ENCODE peak calls at places on chromosome 5, in seven cellular contexts. One of them, this sample, is unnamed.

GRCh38 chr5:65535529-65535987 is 27.4 kb downstream of the CENPK start:
- DNase-seq in colonic mucosa: peak; percentile 31
- DNase-seq in T-helper 17 cell: no peak
- DNase-seq in left lung: no peak
- DNase-seq in iPS-NIHi11: no peak
- DNase-seq in RPMI8226: no peak
- DNase-seq in GM03348: no peak
- DNase-seq in this sample: no peak

GRCh38 chr5:100623719-100624118 is 88.5 kb downstream of the FAM174A start:
- DNase-seq in T-helper 17 cell: no peak
- DNase-seq in iPS-NIHi11: no peak
- DNase-seq in GM03348: peak; percentile 31
- DNase-seq in left lung: no peak
- DNase-seq in colonic mucosa: no peak
- DNase-seq in RPMI8226: peak; percentile 60
- DNase-seq in this sample: no peak

GRCh38 chr5:157476699-157477408 is 16.8 kb downstream of the NIPAL4 start:
- DNase-seq in left lung: no peak
- DNase-seq in colonic mucosa: peak; percentile 45
- DNase-seq in iPS-NIHi11: peak; percentile 82
- DNase-seq in GM03348: peak; percentile 83
- DNase-seq in RPMI8226: peak; percentile 69
- DNase-seq in T-helper 17 cell: no peak
- DNase-seq in this sample: peak; percentile 71

GRCh38 chr5:17912794-17913193 is 278.5 kb downstream of the TAF11L14 start:
- DNase-seq in GM03348: no peak
- DNase-seq in left lung: no peak
- DNase-seq in colonic mucosa: no peak
- DNase-seq in iPS-NIHi11: no peak
- DNase-seq in RPMI8226: no peak
- DNase-seq in T-helper 17 cell: no peak
- DNase-seq in this sample: no peak

GRCh38 chr5:163727028-163727427 is 221.6 kb downstream of the MAT2B start:
- DNase-seq in T-helper 17 cell: no peak
- DNase-seq in RPMI8226: peak; percentile 23
- DNase-seq in GM03348: no peak
- DNase-seq in iPS-NIHi11: no peak
- DNase-seq in colonic mucosa: peak; percentile 29
- DNase-seq in left lung: no peak
- DNase-seq in this sample: no peak

GRCh38 chr5:591746-592145 is 20.4 kb upstream of the CEP72 start:
- DNase-seq in RPMI8226: no peak
- DNase-seq in colonic mucosa: no peak
- DNase-seq in iPS-NIHi11: no peak
- DNase-seq in GM03348: no peak
- DNase-seq in left lung: no peak
- DNase-seq in T-helper 17 cell: no peak
- DNase-seq in this sample: no peak

GRCh38 chr5:179139936-179140235 is 79.7 kb downstream of the ZNF354C start:
- DNase-seq in iPS-NIHi11: no peak
- DNase-seq in T-helper 17 cell: no peak
- DNase-seq in GM03348: no peak
- DNase-seq in left lung: peak; percentile 61
- DNase-seq in RPMI8226: no peak
- DNase-seq in colonic mucosa: no peak
- DNase-seq in this sample: no peak

GRCh38 chr5:10801931-10802674 is 41.1 kb upstream of the DAP start:
- DNase-seq in colonic mucosa: no peak
- DNase-seq in left lung: no peak
- DNase-seq in GM03348: no peak
- DNase-seq in T-helper 17 cell: no peak
- DNase-seq in iPS-NIHi11: peak; percentile 44
- DNase-seq in RPMI8226: peak; percentile 89
- DNase-seq in this sample: peak; percentile 53

GRCh38 chr5:82418608-82418950 is 140.4 kb upstream of the RPS23 start:
- DNase-seq in RPMI8226: no peak
- DNase-seq in iPS-NIHi11: no peak
- DNase-seq in left lung: no peak
- DNase-seq in T-helper 17 cell: no peak
- DNase-seq in colonic mucosa: no peak
- DNase-seq in GM03348: no peak
- DNase-seq in this sample: no peak

GRCh38 chr5:78490709-78491485 is 130.5 kb downstream of the SCAMP1 start:
- DNase-seq in GM03348: no peak
- DNase-seq in RPMI8226: no peak
- DNase-seq in left lung: no peak
- DNase-seq in iPS-NIHi11: no peak
- DNase-seq in T-helper 17 cell: no peak
- DNase-seq in colonic mucosa: no peak
- DNase-seq in this sample: no peak

GRCh38 chr5:96823900-96824351 is 16.2 kb upstream of the ERAP1 start:
- DNase-seq in iPS-NIHi11: no peak
- DNase-seq in left lung: no peak
- DNase-seq in colonic mucosa: no peak
- DNase-seq in T-helper 17 cell: no peak
- DNase-seq in RPMI8226: no peak
- DNase-seq in GM03348: peak; percentile 46
- DNase-seq in this sample: no peak

GRCh38 chr5:62521319-62521718 is 57.3 kb upstream of the LRRC70 start:
- DNase-seq in iPS-NIHi11: no peak
- DNase-seq in left lung: no peak
- DNase-seq in colonic mucosa: no peak
- DNase-seq in T-helper 17 cell: no peak
- DNase-seq in GM03348: no peak
- DNase-seq in RPMI8226: peak; percentile 30
- DNase-seq in this sample: no peak

GRCh38 chr5:14097998-14098471 is 45.1 kb upstream of the TRIO start:
- DNase-seq in colonic mucosa: no peak
- DNase-seq in RPMI8226: no peak
- DNase-seq in left lung: no peak
- DNase-seq in T-helper 17 cell: no peak
- DNase-seq in GM03348: peak; percentile 38
- DNase-seq in iPS-NIHi11: no peak
- DNase-seq in this sample: no peak

GRCh38 chr5:142982821-142983200 is 212.6 kb downstream of the ARHGAP26 start:
- DNase-seq in RPMI8226: peak; percentile 23
- DNase-seq in colonic mucosa: no peak
- DNase-seq in left lung: no peak
- DNase-seq in GM03348: no peak
- DNase-seq in iPS-NIHi11: peak; percentile 64
- DNase-seq in T-helper 17 cell: no peak
- DNase-seq in this sample: peak; percentile 49

GRCh38 chr5:137069358-137069757 is 429.8 kb downstream of the SPOCK1 start:
- DNase-seq in T-helper 17 cell: no peak
- DNase-seq in iPS-NIHi11: no peak
- DNase-seq in left lung: no peak
- DNase-seq in RPMI8226: no peak
- DNase-seq in colonic mucosa: no peak
- DNase-seq in GM03348: no peak
- DNase-seq in this sample: no peak

GRCh38 chr5:96331681-96332361 is 101.2 kb downstream of the PCSK1 start:
- DNase-seq in colonic mucosa: no peak
- DNase-seq in iPS-NIHi11: no peak
- DNase-seq in left lung: no peak
- DNase-seq in T-helper 17 cell: no peak
- DNase-seq in GM03348: no peak
- DNase-seq in RPMI8226: no peak
- DNase-seq in this sample: no peak

GRCh38 chr5:94021246-94021645 is 279.8 kb upstream of the POU5F2 start:
- DNase-seq in left lung: no peak
- DNase-seq in T-helper 17 cell: no peak
- DNase-seq in GM03348: peak; percentile 23
- DNase-seq in iPS-NIHi11: peak; percentile 21
- DNase-seq in colonic mucosa: peak; percentile 24
- DNase-seq in RPMI8226: no peak
- DNase-seq in this sample: no peak

GRCh38 chr5:142826093-142826492 is 55.9 kb downstream of the ARHGAP26 start:
- DNase-seq in left lung: no peak
- DNase-seq in RPMI8226: no peak
- DNase-seq in iPS-NIHi11: no peak
- DNase-seq in GM03348: no peak
- DNase-seq in T-helper 17 cell: no peak
- DNase-seq in colonic mucosa: no peak
- DNase-seq in this sample: no peak

GRCh38 chr5:135462304-135462703 is 10.2 kb upstream of the TIFAB start:
- DNase-seq in GM03348: peak; percentile 62
- DNase-seq in iPS-NIHi11: peak; percentile 88
- DNase-seq in left lung: no peak
- DNase-seq in colonic mucosa: peak; percentile 51
- DNase-seq in T-helper 17 cell: no peak
- DNase-seq in RPMI8226: peak; percentile 90
- DNase-seq in this sample: peak; percentile 90

GRCh38 chr5:163401271-163401670 is 36.1 kb upstream of the CCNG1 start:
- DNase-seq in left lung: no peak
- DNase-seq in GM03348: no peak
- DNase-seq in T-helper 17 cell: no peak
- DNase-seq in colonic mucosa: no peak
- DNase-seq in RPMI8226: no peak
- DNase-seq in iPS-NIHi11: no peak
- DNase-seq in this sample: no peak

GRCh38 chr5:59559847-59560246 is 333.7 kb downstream of the PDE4D start:
- DNase-seq in T-helper 17 cell: no peak
- DNase-seq in GM03348: no peak
- DNase-seq in left lung: no peak
- DNase-seq in iPS-NIHi11: no peak
- DNase-seq in RPMI8226: no peak
- DNase-seq in colonic mucosa: no peak
- DNase-seq in this sample: no peak

GRCh38 chr5:172437445-172438303 is 16.7 kb downstream of the SH3PXD2B start:
- DNase-seq in T-helper 17 cell: no peak
- DNase-seq in iPS-NIHi11: no peak
- DNase-seq in RPMI8226: peak; percentile 89
- DNase-seq in left lung: peak; percentile 82
- DNase-seq in GM03348: peak; percentile 42
- DNase-seq in colonic mucosa: peak; percentile 45
- DNase-seq in this sample: no peak

GRCh38 chr5:111676926-111677415 is 80.0 kb downstream of the NREP start:
- DNase-seq in iPS-NIHi11: no peak
- DNase-seq in GM03348: peak; percentile 18
- DNase-seq in T-helper 17 cell: no peak
- DNase-seq in RPMI8226: no peak
- DNase-seq in colonic mucosa: no peak
- DNase-seq in left lung: no peak
- DNase-seq in this sample: no peak

GRCh38 chr5:74685979-74686631 is 1.1 kb downstream of the HEXB start:
- DNase-seq in iPS-NIHi11: peak; percentile 19
- DNase-seq in colonic mucosa: peak; percentile 32
- DNase-seq in left lung: no peak
- DNase-seq in RPMI8226: peak; percentile 30
- DNase-seq in GM03348: no peak
- DNase-seq in T-helper 17 cell: no peak
- DNase-seq in this sample: no peak

GRCh38 chr5:65769539-65769938 is 47.5 kb downstream of the NLN start:
- DNase-seq in T-helper 17 cell: no peak
- DNase-seq in left lung: no peak
- DNase-seq in GM03348: peak; percentile 74
- DNase-seq in RPMI8226: no peak
- DNase-seq in iPS-NIHi11: no peak
- DNase-seq in colonic mucosa: no peak
- DNase-seq in this sample: no peak

GRCh38 chr5:106530150-106530549 is 1140.6 kb downstream of the EFNA5 start:
- DNase-seq in iPS-NIHi11: no peak
- DNase-seq in RPMI8226: no peak
- DNase-seq in colonic mucosa: no peak
- DNase-seq in GM03348: no peak
- DNase-seq in T-helper 17 cell: no peak
- DNase-seq in left lung: no peak
- DNase-seq in this sample: no peak

GRCh38 chr5:160087244-160087643 is 32.0 kb downstream of the PWWP2A start:
- DNase-seq in iPS-NIHi11: no peak
- DNase-seq in left lung: no peak
- DNase-seq in T-helper 17 cell: no peak
- DNase-seq in GM03348: no peak
- DNase-seq in colonic mucosa: no peak
- DNase-seq in RPMI8226: no peak
- DNase-seq in this sample: no peak

GRCh38 chr5:179763215-179763945 is 30.4 kb upstream of the LTC4S start:
- DNase-seq in colonic mucosa: peak; percentile 79
- DNase-seq in RPMI8226: peak; percentile 69
- DNase-seq in T-helper 17 cell: peak; percentile 20
- DNase-seq in iPS-NIHi11: peak; percentile 81
- DNase-seq in GM03348: peak; percentile 81
- DNase-seq in left lung: peak; percentile 23
- DNase-seq in this sample: peak; percentile 90

GRCh38 chr5:100694100-100694499 is 158.9 kb downstream of the FAM174A start:
- DNase-seq in colonic mucosa: no peak
- DNase-seq in RPMI8226: no peak
- DNase-seq in left lung: no peak
- DNase-seq in GM03348: no peak
- DNase-seq in T-helper 17 cell: no peak
- DNase-seq in iPS-NIHi11: no peak
- DNase-seq in this sample: no peak

GRCh38 chr5:138603521-138603920 is 28.3 kb upstream of the HSPA9 start:
- DNase-seq in T-helper 17 cell: no peak
- DNase-seq in RPMI8226: no peak
- DNase-seq in GM03348: peak; percentile 30
- DNase-seq in iPS-NIHi11: no peak
- DNase-seq in left lung: no peak
- DNase-seq in colonic mucosa: no peak
- DNase-seq in this sample: no peak

GRCh38 chr5:133048993-133049725 is 2.7 kb upstream of the HSPA4 start:
- DNase-seq in T-helper 17 cell: no peak
- DNase-seq in left lung: no peak
- DNase-seq in colonic mucosa: no peak
- DNase-seq in GM03348: no peak
- DNase-seq in RPMI8226: no peak
- DNase-seq in iPS-NIHi11: no peak
- DNase-seq in this sample: no peak

GRCh38 chr5:145943674-145944121 is 7.3 kb downstream of the SH3RF2 start:
- DNase-seq in left lung: no peak
- DNase-seq in iPS-NIHi11: no peak
- DNase-seq in colonic mucosa: peak; percentile 61
- DNase-seq in GM03348: no peak
- DNase-seq in RPMI8226: peak; percentile 97
- DNase-seq in T-helper 17 cell: no peak
- DNase-seq in this sample: no peak

GRCh38 chr5:51632794-51633193 is 249.5 kb downstream of the ISL1 start:
- DNase-seq in left lung: no peak
- DNase-seq in iPS-NIHi11: no peak
- DNase-seq in T-helper 17 cell: no peak
- DNase-seq in RPMI8226: no peak
- DNase-seq in GM03348: no peak
- DNase-seq in colonic mucosa: no peak
- DNase-seq in this sample: no peak

GRCh38 chr5:39668980-39669379 is 244.2 kb upstream of the DAB2 start:
- DNase-seq in RPMI8226: no peak
- DNase-seq in left lung: no peak
- DNase-seq in iPS-NIHi11: no peak
- DNase-seq in GM03348: no peak
- DNase-seq in T-helper 17 cell: no peak
- DNase-seq in colonic mucosa: no peak
- DNase-seq in this sample: no peak

This sample was measured in H7.